ENCODE peak calls at places on chromosome 4, in eight cellular contexts. T is GM13977; P is ACHN; A is stimulated activated CD4-positive, alpha-beta T cell treated with anti-CD3 and anti-CD28 coated beads, Interleukin-1b, Interleukin-23, amount 100 ng/mL, for 48 hours; D is hepatic stellate cell; R is neural crest cell; Q is NCI-H1092; K is A549. Z is an unnamed sample.

GRCh38 chr4:93359609-93360008 is 468.9 kb upstream of the ATOH1 start:
- DNase-seq in R (no peak), T (no peak), A (no peak), P (no peak), Q (peak; percentile 1), D (no peak), K (no peak), Z (no peak)

GRCh38 chr4:159455675-159456235 is 352.9 kb downstream of the RAPGEF2 start:
- DNase-seq in P (peak; percentile 69), R (peak; percentile 35), Q (no peak), T (peak; percentile 29), K (peak; percentile 49), A (no peak), D (peak; percentile 47), Z (no peak)

GRCh38 chr4:172143605-172144314 is 330.6 kb downstream of the GALNTL6 start:
- DNase-seq in K (no peak), Q (no peak), A (no peak), R (no peak), D (no peak), P (no peak), T (no peak), Z (no peak)

GRCh38 chr4:1381944-1382541 is 24.2 kb downstream of the NKX1-1 start:
- DNase-seq in T (no peak), R (no peak), A (no peak), K (no peak), Q (no peak), P (no peak), D (no peak), Z (peak; percentile 66)

GRCh38 chr4:154618708-154619315 is 6.4 kb upstream of the FGG start:
- DNase-seq in Q (peak; percentile 0), T (peak; percentile 52), D (peak; percentile 19), R (peak; percentile 48), P (peak; percentile 55), K (peak; percentile 35), A (peak; percentile 40), Z (no peak)

GRCh38 chr4:153645183-153645582 is 38.9 kb upstream of the TLR2 start:
- DNase-seq in P (no peak), R (no peak), A (peak; percentile 18), Q (no peak), T (no peak), D (no peak), K (no peak), Z (no peak)

GRCh38 chr4:4492161-4492847 is 49.5 kb downstream of the STX18 start:
- DNase-seq in P (no peak), T (peak; percentile 59), K (no peak), D (peak; percentile 21), A (no peak), Q (no peak), R (no peak), Z (no peak)

GRCh38 chr4:10582059-10582686 is 102.4 kb downstream of the CLNK start:
- DNase-seq in R (peak; percentile 41), K (peak; percentile 8), T (no peak), D (peak; percentile 38), P (peak; percentile 56), A (no peak), Q (peak; percentile 12), Z (no peak)

GRCh38 chr4:95077864-95078263 is 320.1 kb downstream of the BMPR1B start:
- DNase-seq in P (no peak), D (no peak), Q (no peak), T (no peak), A (no peak), K (no peak), R (no peak), Z (no peak)

GRCh38 chr4:142480244-142480643 is 365.9 kb downstream of the INPP4B start:
- DNase-seq in A (no peak), R (no peak), Q (no peak), P (no peak), K (no peak), T (no peak), D (no peak), Z (no peak)

GRCh38 chr4:47383829-47384427 is 79.6 kb downstream of the COMMD8 start:
- DNase-seq in R (no peak), T (peak; percentile 40), Q (no peak), P (peak; percentile 26), D (peak; percentile 26), K (peak; percentile 1), A (no peak), Z (peak; percentile 32)

GRCh38 chr4:43277003-43277402 is 384.5 kb downstream of the GRXCR1 start:
- DNase-seq in D (peak; percentile 4), A (no peak), K (no peak), R (no peak), P (no peak), T (no peak), Q (no peak), Z (no peak)

GRCh38 chr4:7041851-7042696 is 1.1 kb upstream of the TADA2B start:
- DNase-seq in P (peak; percentile 42), A (peak; percentile 18), D (peak; percentile 81), K (no peak), T (peak; percentile 72), R (peak; percentile 40), Q (peak; percentile 14), Z (peak; percentile 98)

GRCh38 chr4:142331132-142331531 is 515.0 kb downstream of the INPP4B start:
- DNase-seq in Q (no peak), K (no peak), D (peak; percentile 12), A (no peak), P (no peak), T (no peak), R (no peak), Z (peak; percentile 76)

GRCh38 chr4:18077808-18078207 is 56.3 kb upstream of the LCORL start:
- DNase-seq in T (no peak), A (no peak), D (no peak), K (no peak), R (no peak), P (no peak), Q (no peak), Z (no peak)

GRCh38 chr4:10983274-10983673 is 298.7 kb upstream of the CLNK start:
- DNase-seq in K (no peak), D (no peak), T (no peak), P (no peak), A (no peak), Q (no peak), R (no peak), Z (no peak)

GRCh38 chr4:168787801-168788200 is 222.3 kb downstream of the CBR4 start:
- DNase-seq in A (no peak), R (no peak), T (no peak), P (peak; percentile 78), Q (no peak), D (no peak), K (no peak), Z (no peak)

GRCh38 chr4:27861381-27861787 is 1000.7 kb downstream of the STIM2 start:
- DNase-seq in T (no peak), P (peak; percentile 33), Q (no peak), K (no peak), D (no peak), R (peak; percentile 12), A (no peak), Z (no peak)

GRCh38 chr4:143784567-143784966 is 84.1 kb upstream of the FREM3 start:
- DNase-seq in K (no peak), R (no peak), D (no peak), P (no peak), A (no peak), Q (no peak), T (no peak), Z (no peak)

GRCh38 chr4:16196482-16197393 is 29.5 kb downstream of the TAPT1 start:
- DNase-seq in K (peak; percentile 8), Q (peak; percentile 13), T (no peak), A (no peak), R (no peak), P (peak; percentile 82), D (peak; percentile 27), Z (peak; percentile 68)

GRCh38 chr4:150562751-150563150 is 19.2 kb upstream of the MAB21L2 start:
- DNase-seq in K (no peak), A (no peak), T (no peak), Q (no peak), P (no peak), R (no peak), D (no peak), Z (no peak)

GRCh38 chr4:10003666-10004065 is 17.6 kb downstream of the SLC2A9 start:
- DNase-seq in R (no peak), P (no peak), D (no peak), Q (no peak), T (no peak), K (no peak), A (peak; percentile 29), Z (no peak)

GRCh38 chr4:87066403-87067119 is 131.8 kb downstream of the AFF1 start:
- DNase-seq in Q (no peak), R (no peak), K (no peak), D (no peak), P (no peak), T (no peak), A (no peak), Z (no peak)

GRCh38 chr4:101973331-101973730 is 182.8 kb downstream of the BANK1 start:
- DNase-seq in R (no peak), Q (no peak), K (no peak), P (no peak), A (no peak), D (no peak), T (no peak), Z (no peak)

GRCh38 chr4:659851-660250 is 14.2 kb downstream of the ATP5ME start:
- DNase-seq in K (no peak), R (no peak), Q (no peak), T (no peak), D (no peak), P (no peak), A (no peak), Z (peak; percentile 62)

GRCh38 chr4:168486961-168487820 is 6.9 kb upstream of the DDX60L start:
- DNase-seq in K (peak; percentile 58), R (no peak), D (peak; percentile 54), Q (no peak), A (peak; percentile 19), P (peak; percentile 39), T (no peak), Z (peak; percentile 65)

GRCh38 chr4:105651879-105652640 is 56.4 kb downstream of the INTS12 start:
- DNase-seq in Q (no peak), T (no peak), K (no peak), P (no peak), A (no peak), D (no peak), R (no peak), Z (no peak)

GRCh38 chr4:139913995-139914394 is 240.0 kb downstream of the MAML3 start:
- DNase-seq in K (no peak), Q (no peak), R (no peak), T (no peak), D (no peak), P (no peak), A (no peak), Z (no peak)

GRCh38 chr4:138410266-138410665 is 168.1 kb upstream of the SLC7A11 start:
- DNase-seq in R (no peak), K (no peak), Q (no peak), P (no peak), D (no peak), A (no peak), T (no peak), Z (no peak)

GRCh38 chr4:105712766-105713165 is 4.2 kb downstream of the GSTCD start:
- DNase-seq in D (no peak), R (no peak), K (no peak), T (no peak), A (no peak), P (peak; percentile 35), Q (no peak), Z (no peak)

GRCh38 chr4:53592686-53593641 is 1.7 kb upstream of the LNX1 start:
- DNase-seq in K (peak; percentile 34), A (no peak), T (no peak), Q (no peak), P (peak; percentile 50), D (no peak), R (no peak), Z (peak; percentile 29)

GRCh38 chr4:183746305-183747229 is 87.5 kb downstream of the TRAPPC11 start:
- DNase-seq in T (no peak), P (peak; percentile 82), R (no peak), A (no peak), K (no peak), D (no peak), Q (no peak), Z (peak; percentile 71)

GRCh38 chr4:183098723-183099536 is at the start of gene WWC2:
- DNase-seq in K (peak; percentile 69), D (peak; percentile 90), A (peak; percentile 53), R (peak; percentile 76), T (peak; percentile 62), Q (peak; percentile 62), P (peak; percentile 92), Z (peak; percentile 98)

GRCh38 chr4:174358410-174358809 is 74.7 kb downstream of the CEP44 start:
- DNase-seq in A (no peak), Q (no peak), D (no peak), T (no peak), K (no peak), P (no peak), R (no peak), Z (no peak)

Z was measured in osteoblast.